ENCODE peak calls at places on chromosomes 11 and 22, in nine cellular contexts. Y is ascending aorta, O is stomach, P is thoracic aorta, E is aorta, V is uterus, Q is heart left ventricle, N is brain microvascular endothelial cell, U is RWPE1. Z is an unnamed sample.

GRCh38 chr22:17106161-17106784 is 14.9 kb downstream of the TMEM121B start:
- DNase-seq in Y (no peak), O (no peak), P (no peak), E (no peak), V (no peak), Q (no peak), N (no peak), U (no peak), Z (no peak)

GRCh38 chr11:65643971-65644370 is 6.1 kb downstream of the SIPA1 start:
- DNase-seq in Y (no peak), O (no peak), P (no peak), E (no peak), V (no peak), Q (no peak), N (no peak), U (peak), Z (no peak)

GRCh38 chr11:72069787-72070251 is 10.5 kb downstream of the NUMA1 start:
- DNase-seq in Y (peak), O (peak), P (peak), E (peak), V (peak), Q (peak), N (peak), U (peak), Z (no peak)

GRCh38 chr11:47847892-47848635 is at the start of gene NUP160:
- DNase-seq in Y (peak), O (peak), P (peak), E (peak), V (peak), Q (peak), N (peak), U (peak), Z (peak)

GRCh38 chr11:82890002-82890341 is 10.3 kb downstream of the PRCP start:
- DNase-seq in Y (no peak), O (no peak), P (no peak), E (no peak), V (no peak), Q (no peak), N (no peak), U (no peak), Z (no peak)

GRCh38 chr22:32584650-32585049 is 110.0 kb downstream of the FBXO7 start:
- DNase-seq in Y (no peak), O (no peak), P (no peak), E (no peak), V (no peak), Q (no peak), N (no peak), U (no peak), Z (no peak)

GRCh38 chr11:134557571-134558257 is 145.7 kb upstream of the B3GAT1 start:
- DNase-seq in Y (no peak), O (no peak), P (no peak), E (no peak), V (no peak), Q (no peak), N (no peak), U (peak), Z (no peak)

GRCh38 chr11:118126082-118126838 is 26.4 kb downstream of the SCN4B start:
- DNase-seq in Y (no peak), O (no peak), P (no peak), E (no peak), V (no peak), Q (no peak), N (no peak), U (peak), Z (no peak)

GRCh38 chr11:128965485-128965884 is 22.8 kb upstream of the TP53AIP1 start:
- DNase-seq in Y (no peak), O (no peak), P (no peak), E (no peak), V (no peak), Q (no peak), N (no peak), U (no peak), Z (no peak)

GRCh38 chr11:134666273-134667174 is 254.5 kb upstream of the B3GAT1 start:
- DNase-seq in Y (no peak), O (peak), P (no peak), E (no peak), V (no peak), Q (no peak), N (no peak), U (no peak), Z (no peak)

GRCh38 chr11:35131760-35132159 is 7.2 kb upstream of the CD44 start:
- DNase-seq in Y (no peak), O (no peak), P (no peak), E (no peak), V (no peak), Q (no peak), N (no peak), U (no peak), Z (no peak)

GRCh38 chr11:2767751-2768150 is 68.0 kb upstream of the KCNQ1OT1 start:
- DNase-seq in Y (no peak), O (no peak), P (no peak), E (no peak), V (no peak), Q (no peak), N (no peak), U (no peak), Z (no peak)

GRCh38 chr11:93736129-93736528 is 5.2 kb downstream of the TAF1D start:
- DNase-seq in Y (no peak), O (no peak), P (no peak), E (no peak), V (no peak), Q (no peak), N (no peak), U (no peak), Z (no peak)

GRCh38 chr11:105398636-105399035 is 211.2 kb upstream of the GRIA4 start:
- DNase-seq in Y (no peak), O (no peak), P (no peak), E (no peak), V (no peak), Q (no peak), N (no peak), U (no peak), Z (no peak)

GRCh38 chr22:26318975-26319374 is 110.1 kb upstream of the ASPHD2 start:
- DNase-seq in Y (no peak), O (no peak), P (no peak), E (no peak), V (no peak), Q (no peak), N (peak), U (peak), Z (no peak)

GRCh38 chr11:117492578-117493251 is 165.1 kb downstream of the CEP164 start:
- DNase-seq in Y (no peak), O (no peak), P (no peak), E (no peak), V (no peak), Q (no peak), N (no peak), U (no peak), Z (no peak)

GRCh38 chr11:81470446-81470845 is 1263.2 kb downstream of the FAM181B start:
- DNase-seq in Y (no peak), O (peak), P (no peak), E (no peak), V (no peak), Q (no peak), N (no peak), U (no peak), Z (no peak)

GRCh38 chr11:36376315-36376887 is 80.3 kb downstream of the PRR5L start:
- DNase-seq in Y (no peak), O (peak), P (no peak), E (peak), V (no peak), Q (peak), N (no peak), U (no peak), Z (no peak)

GRCh38 chr11:3954448-3955298 is 99.2 kb downstream of the STIM1 start:
- DNase-seq in Y (no peak), O (no peak), P (no peak), E (no peak), V (no peak), Q (no peak), N (no peak), U (peak), Z (no peak)

GRCh38 chr11:73931039-73931645 is 19.7 kb upstream of the DNAJB13 start:
- DNase-seq in Y (no peak), O (peak), P (no peak), E (no peak), V (no peak), Q (no peak), N (peak), U (peak), Z (no peak)

GRCh38 chr11:116431842-116432241 is 340.9 kb downstream of the BUD13 start:
- DNase-seq in Y (no peak), O (no peak), P (no peak), E (no peak), V (no peak), Q (no peak), N (no peak), U (no peak), Z (no peak)

GRCh38 chr11:113896156-113896879 is 8.3 kb upstream of the HTR3B start:
- DNase-seq in Y (no peak), O (peak), P (no peak), E (no peak), V (peak), Q (no peak), N (peak), U (peak), Z (no peak)

GRCh38 chr11:65133724-65134123 is 595 bp downstream of the SYVN1 start:
- DNase-seq in Y (no peak), O (peak), P (no peak), E (peak), V (peak), Q (no peak), N (no peak), U (no peak), Z (no peak)

GRCh38 chr11:119710417-119710816 is 18.6 kb downstream of the NECTIN1 start:
- DNase-seq in Y (no peak), O (no peak), P (no peak), E (no peak), V (no peak), Q (no peak), N (no peak), U (no peak), Z (no peak)

GRCh38 chr22:37635157-37635556 is 4.3 kb upstream of the SH3BP1 start:
- DNase-seq in Y (no peak), O (no peak), P (no peak), E (no peak), V (no peak), Q (no peak), N (no peak), U (no peak), Z (no peak)

GRCh38 chr11:17839450-17839849 is 104.9 kb downstream of the KCNC1 start:
- DNase-seq in Y (no peak), O (no peak), P (no peak), E (no peak), V (no peak), Q (no peak), N (no peak), U (no peak), Z (no peak)

GRCh38 chr22:25709758-25710157 is 32.2 kb upstream of the MYO18B start:
- DNase-seq in Y (no peak), O (no peak), P (no peak), E (no peak), V (no peak), Q (no peak), N (no peak), U (no peak), Z (no peak)

GRCh38 chr22:22099833-22100812 is 117.5 kb upstream of the TOP3B start:
- DNase-seq in Y (no peak), O (no peak), P (no peak), E (no peak), V (no peak), Q (no peak), N (peak), U (no peak), Z (peak)

GRCh38 chr11:7314811-7315604 is 63.3 kb downstream of the SYT9 start:
- DNase-seq in Y (no peak), O (no peak), P (no peak), E (no peak), V (no peak), Q (no peak), N (no peak), U (no peak), Z (no peak)

GRCh38 chr11:119626197-119626909 is 102.6 kb downstream of the NECTIN1 start:
- DNase-seq in Y (no peak), O (no peak), P (no peak), E (no peak), V (no peak), Q (no peak), N (no peak), U (no peak), Z (no peak)

GRCh38 chr22:37953062-37953436 is 352 bp downstream of the C22orf23 start:
- DNase-seq in Y (no peak), O (no peak), P (no peak), E (no peak), V (peak), Q (peak), N (no peak), U (peak), Z (no peak)

GRCh38 chr22:19108807-19109197 is 13.4 kb downstream of the DGCR2 start:
- DNase-seq in Y (no peak), O (no peak), P (no peak), E (no peak), V (no peak), Q (no peak), N (no peak), U (no peak), Z (no peak)

GRCh38 chr22:24410110-24410856 is 17.1 kb upstream of the ADORA2A start:
- DNase-seq in Y (no peak), O (peak), P (no peak), E (no peak), V (no peak), Q (no peak), N (peak), U (no peak), Z (no peak)

GRCh38 chr11:70569173-70569890 is 171.0 kb downstream of the CTTN start:
- DNase-seq in Y (no peak), O (no peak), P (no peak), E (peak), V (no peak), Q (no peak), N (no peak), U (no peak), Z (no peak)

GRCh38 chr11:86990520-86990919 is 35.3 kb upstream of the FZD4 start:
- DNase-seq in Y (no peak), O (no peak), P (no peak), E (no peak), V (no peak), Q (no peak), N (peak), U (peak), Z (no peak)

GRCh38 chr22:40415531-40416266 is 45.3 kb downstream of the SGSM3 start:
- DNase-seq in Y (no peak), O (no peak), P (no peak), E (no peak), V (no peak), Q (no peak), N (no peak), U (no peak), Z (no peak)
- H3K27ac ChIP-seq in Y (no peak), O (peak), P (no peak), E (no peak), V (no peak), Q (no peak), N (no peak), U (peak), Z (no peak)

GRCh38 chr11:110032957-110033570 is 60.1 kb upstream of the ZC3H12C start:
- DNase-seq in Y (no peak), O (no peak), P (no peak), E (no peak), V (no peak), Q (no peak), N (no peak), U (peak), Z (no peak)
- H3K27ac ChIP-seq in Y (no peak), O (no peak), P (no peak), E (no peak), V (no peak), Q (no peak), N (no peak), U (no peak), Z (peak)

DNA sequence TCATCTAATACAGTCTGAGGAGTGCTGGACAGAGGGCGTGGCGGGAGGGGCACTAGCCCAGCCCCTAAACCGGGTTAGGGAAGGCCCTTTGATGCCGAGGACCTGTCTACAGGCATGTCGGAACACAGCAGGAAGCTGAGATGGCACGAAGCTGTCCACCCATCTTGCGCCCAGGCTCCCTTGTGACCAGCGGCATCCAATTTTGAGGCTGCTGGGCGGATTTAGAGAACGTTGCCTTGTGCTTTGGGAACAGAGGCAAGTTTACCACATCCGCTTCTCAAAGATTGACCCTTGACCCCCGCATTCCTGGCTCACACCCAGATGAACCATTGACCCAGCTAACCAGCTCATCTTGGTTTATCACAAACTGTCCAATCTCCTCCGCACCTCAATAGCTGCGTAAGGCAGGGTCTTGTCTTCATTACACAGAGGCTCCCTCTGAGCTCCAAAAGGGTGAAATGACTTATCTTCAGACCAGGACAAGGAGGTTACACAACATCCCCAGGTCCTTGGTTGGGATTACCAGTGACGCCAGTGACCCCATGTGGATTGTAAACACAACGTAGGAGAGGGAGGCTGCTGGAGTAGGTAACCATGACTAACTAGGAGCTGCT is 4.5 kb downstream of the FAM83F start:
- DNase-seq in Y (no peak), O (no peak), P (no peak), E (no peak), V (no peak), Q (no peak), N (peak), U (peak), Z (no peak)
- H3K27ac ChIP-seq in Y (no peak), O (no peak), P (no peak), E (no peak), V (no peak), Q (no peak), N (no peak), U (peak), Z (no peak)

DNA sequence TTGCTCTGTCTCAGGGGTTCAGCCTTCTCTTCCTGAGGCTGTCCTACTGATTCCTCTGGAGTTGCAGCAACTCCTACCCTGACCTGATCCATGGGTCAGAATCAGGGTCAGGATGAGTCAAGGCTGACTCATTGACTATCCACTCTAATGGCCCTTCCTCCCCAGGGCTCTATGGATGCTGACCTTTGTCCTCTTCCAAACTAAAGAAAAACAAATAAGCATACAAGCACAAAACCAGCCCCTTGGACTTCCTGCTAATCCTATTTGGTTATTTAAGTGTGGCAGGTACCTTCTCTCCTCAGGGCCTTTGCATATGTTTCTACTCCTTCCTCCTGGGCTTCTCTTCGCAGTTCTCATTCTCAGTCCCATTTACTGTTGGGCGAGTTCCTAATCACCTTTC is 204.5 kb upstream of the NAV2 start:
- DNase-seq in Y (no peak), O (peak), P (no peak), E (no peak), V (no peak), Q (peak), N (no peak), U (peak), Z (no peak)
- H3K27ac ChIP-seq in Y (no peak), O (no peak), P (no peak), E (no peak), V (no peak), Q (no peak), N (no peak), U (no peak), Z (no peak)

GRCh38 chr11:67313125-67313890 is 10.0 kb downstream of the SSH3 start:
- DNase-seq in Y (no peak), O (peak), P (no peak), E (no peak), V (no peak), Q (no peak), N (no peak), U (no peak), Z (no peak)
- H3K27ac ChIP-seq in Y (no peak), O (peak), P (no peak), E (no peak), V (no peak), Q (no peak), N (no peak), U (peak), Z (no peak)

GRCh38 chr22:31179345-31179744 is 19.4 kb downstream of the RNF185 start:
- DNase-seq in Y (no peak), O (no peak), P (no peak), E (no peak), V (no peak), Q (no peak), N (no peak), U (peak), Z (no peak)
- H3K27ac ChIP-seq in Y (peak), O (no peak), P (peak), E (no peak), V (no peak), Q (no peak), N (no peak), U (peak), Z (no peak)

GRCh38 chr11:125594958-125595357 is 2.3 kb downstream of the STT3A start:
- DNase-seq in Y (no peak), O (no peak), P (no peak), E (no peak), V (no peak), Q (no peak), N (no peak), U (no peak), Z (no peak)

GRCh38 chr11:125592305-125593112 is at the start of gene STT3A:
- DNase-seq in Y (peak), O (peak), P (peak), E (peak), V (peak), Q (peak), N (peak), U (peak), Z (peak)

GRCh38 chr11:125588505-125588904 is 4.1 kb upstream of the STT3A start:
- DNase-seq in Y (no peak), O (no peak), P (no peak), E (no peak), V (no peak), Q (no peak), N (no peak), U (peak), Z (no peak)

GRCh38 chr11:125593113-125593761 is 585 bp downstream of the STT3A start:
- DNase-seq in Y (no peak), O (no peak), P (no peak), E (no peak), V (no peak), Q (no peak), N (peak), U (peak), Z (no peak)

GRCh38 chr11:125591659-125592304 is 870 bp upstream of the STT3A start:
- DNase-seq in Y (no peak), O (peak), P (peak), E (peak), V (peak), Q (peak), N (peak), U (peak), Z (no peak)
- H3K27ac ChIP-seq in Y (peak), O (peak), P (peak), E (peak), V (peak), Q (peak), N (peak), U (peak), Z (peak)